ENCODE peak calls at places on chromosomes 7 and 10, in five cellular contexts. One of them, this sample, is unnamed.

GRCh38 chr10:112407696-112408095 is 33.8 kb downstream of the ACSL5 start:
- DNase-seq in SK-N-SH: no peak
- DNase-seq in colonic mucosa: no peak
- DNase-seq in GM06990: no peak
- DNase-seq in IMR-90: no peak
- DNase-seq in this sample: no peak

GRCh38 chr10:132468201-132468600 is 69.4 kb upstream of the INPP5A start:
- DNase-seq in SK-N-SH: no peak
- DNase-seq in colonic mucosa: no peak
- DNase-seq in GM06990: no peak
- DNase-seq in IMR-90: no peak
- DNase-seq in this sample: no peak

GRCh38 chr7:125257617-125258016 is 328.0 kb upstream of the POT1 start:
- DNase-seq in SK-N-SH: no peak
- DNase-seq in colonic mucosa: no peak
- DNase-seq in GM06990: no peak
- DNase-seq in IMR-90: no peak
- DNase-seq in this sample: no peak

GRCh38 chr7:55065079-55065478 is 46.3 kb downstream of the EGFR start:
- DNase-seq in SK-N-SH: no peak
- DNase-seq in colonic mucosa: no peak
- DNase-seq in GM06990: no peak
- DNase-seq in IMR-90: peak; percentile 99
- DNase-seq in this sample: peak; percentile 98

GRCh38 chr10:21281765-21282484 is 243.6 kb downstream of the SKIDA1 start:
- DNase-seq in SK-N-SH: no peak
- DNase-seq in colonic mucosa: no peak
- DNase-seq in GM06990: no peak
- DNase-seq in IMR-90: no peak
- DNase-seq in this sample: no peak

GRCh38 chr10:31075434-31075833 is 43.8 kb upstream of the ZNF438 start:
- DNase-seq in SK-N-SH: no peak
- DNase-seq in colonic mucosa: no peak
- DNase-seq in GM06990: no peak
- DNase-seq in IMR-90: peak; percentile 96
- DNase-seq in this sample: peak; percentile 89

GRCh38 chr10:6034371-6034770 is 27.8 kb downstream of the IL2RA start:
- DNase-seq in SK-N-SH: no peak
- DNase-seq in colonic mucosa: no peak
- DNase-seq in GM06990: no peak
- DNase-seq in IMR-90: no peak
- DNase-seq in this sample: no peak

GRCh38 chr10:29608062-29608461 is 26.7 kb downstream of the SVIL start:
- DNase-seq in SK-N-SH: no peak
- DNase-seq in colonic mucosa: no peak
- DNase-seq in GM06990: no peak
- DNase-seq in IMR-90: no peak
- DNase-seq in this sample: no peak

GRCh38 chr10:79948976-79949722 is at the start of gene SFTPD:
- DNase-seq in SK-N-SH: no peak
- DNase-seq in colonic mucosa: no peak
- DNase-seq in GM06990: no peak
- DNase-seq in IMR-90: no peak
- DNase-seq in this sample: no peak

GRCh38 chr10:42734537-42734936 is 48.1 kb upstream of the BMS1 start:
- DNase-seq in SK-N-SH: no peak
- DNase-seq in colonic mucosa: no peak
- DNase-seq in GM06990: no peak
- DNase-seq in IMR-90: no peak
- DNase-seq in this sample: no peak

GRCh38 chr7:42426163-42426562 is 189.2 kb upstream of the GLI3 start:
- DNase-seq in SK-N-SH: no peak
- DNase-seq in colonic mucosa: no peak
- DNase-seq in GM06990: no peak
- DNase-seq in IMR-90: peak; percentile 21
- DNase-seq in this sample: no peak

GRCh38 chr7:47586925-47587324 is 5.0 kb upstream of the TNS3 start:
- DNase-seq in SK-N-SH: no peak
- DNase-seq in colonic mucosa: no peak
- DNase-seq in GM06990: no peak
- DNase-seq in IMR-90: no peak
- DNase-seq in this sample: no peak

GRCh38 chr10:85594239-85594638 is 772.4 kb downstream of the GRID1 start:
- DNase-seq in SK-N-SH: no peak
- DNase-seq in colonic mucosa: no peak
- DNase-seq in GM06990: no peak
- DNase-seq in IMR-90: no peak
- DNase-seq in this sample: no peak

GRCh38 chr7:120742370-120742769 is 115.6 kb downstream of the TSPAN12 start:
- DNase-seq in SK-N-SH: no peak
- DNase-seq in colonic mucosa: no peak
- DNase-seq in GM06990: no peak
- DNase-seq in IMR-90: no peak
- DNase-seq in this sample: no peak

GRCh38 chr7:149866817-149867447 is 6.8 kb upstream of the ATP6V0E2 start:
- DNase-seq in SK-N-SH: no peak
- DNase-seq in colonic mucosa: no peak
- DNase-seq in GM06990: no peak
- DNase-seq in IMR-90: peak; percentile 82
- DNase-seq in this sample: peak; percentile 18

GRCh38 chr7:103142494-103142893 is 6.4 kb downstream of the NAPEPLD start:
- DNase-seq in SK-N-SH: no peak
- DNase-seq in colonic mucosa: no peak
- DNase-seq in GM06990: no peak
- DNase-seq in IMR-90: no peak
- DNase-seq in this sample: no peak

GRCh38 chr7:128137096-128137655 is 103.9 kb upstream of the LEP start:
- DNase-seq in SK-N-SH: no peak
- DNase-seq in colonic mucosa: no peak
- DNase-seq in GM06990: no peak
- DNase-seq in IMR-90: peak; percentile 58
- DNase-seq in this sample: peak; percentile 53

GRCh38 chr10:119896061-119896655 is 3.6 kb downstream of the SEC23IP start:
- DNase-seq in SK-N-SH: no peak
- DNase-seq in colonic mucosa: peak; percentile 61
- DNase-seq in GM06990: no peak
- DNase-seq in IMR-90: peak; percentile 95
- DNase-seq in this sample: peak; percentile 76

GRCh38 chr10:86392723-86393094 is 26.1 kb upstream of the GRID1 start:
- DNase-seq in SK-N-SH: no peak
- DNase-seq in colonic mucosa: no peak
- DNase-seq in GM06990: no peak
- DNase-seq in IMR-90: no peak
- DNase-seq in this sample: no peak

GRCh38 chr7:113730309-113730955 is 188.4 kb downstream of the PPP1R3A start:
- DNase-seq in SK-N-SH: no peak
- DNase-seq in colonic mucosa: no peak
- DNase-seq in GM06990: no peak
- DNase-seq in IMR-90: peak; percentile 87
- DNase-seq in this sample: peak; percentile 68

GRCh38 chr10:43091846-43092245 is 15.0 kb downstream of the RET start:
- DNase-seq in SK-N-SH: no peak
- DNase-seq in colonic mucosa: no peak
- DNase-seq in GM06990: no peak
- DNase-seq in IMR-90: no peak
- DNase-seq in this sample: peak; percentile 15

GRCh38 chr10:96588601-96589419 is 2.0 kb upstream of the TM9SF3 start:
- DNase-seq in SK-N-SH: no peak
- DNase-seq in colonic mucosa: no peak
- DNase-seq in GM06990: peak; percentile 56
- DNase-seq in IMR-90: peak; percentile 47
- DNase-seq in this sample: no peak

GRCh38 chr7:34762769-34763168 is 104.8 kb downstream of the NPSR1 start:
- DNase-seq in SK-N-SH: no peak
- DNase-seq in colonic mucosa: no peak
- DNase-seq in GM06990: no peak
- DNase-seq in IMR-90: peak; percentile 0
- DNase-seq in this sample: peak; percentile 30

GRCh38 chr7:12633589-12633988 is 53.8 kb upstream of the ARL4A start:
- DNase-seq in SK-N-SH: no peak
- DNase-seq in colonic mucosa: no peak
- DNase-seq in GM06990: no peak
- DNase-seq in IMR-90: no peak
- DNase-seq in this sample: no peak

GRCh38 chr10:14543048-14543903 is 212.6 kb upstream of the FRMD4A start:
- DNase-seq in SK-N-SH: no peak
- DNase-seq in colonic mucosa: no peak
- DNase-seq in GM06990: no peak
- DNase-seq in IMR-90: no peak
- DNase-seq in this sample: peak; percentile 37

GRCh38 chr10:132138596-132138995 is 48.2 kb upstream of the DPYSL4 start:
- DNase-seq in SK-N-SH: no peak
- DNase-seq in colonic mucosa: no peak
- DNase-seq in GM06990: no peak
- DNase-seq in IMR-90: no peak
- DNase-seq in this sample: no peak

DNA sequence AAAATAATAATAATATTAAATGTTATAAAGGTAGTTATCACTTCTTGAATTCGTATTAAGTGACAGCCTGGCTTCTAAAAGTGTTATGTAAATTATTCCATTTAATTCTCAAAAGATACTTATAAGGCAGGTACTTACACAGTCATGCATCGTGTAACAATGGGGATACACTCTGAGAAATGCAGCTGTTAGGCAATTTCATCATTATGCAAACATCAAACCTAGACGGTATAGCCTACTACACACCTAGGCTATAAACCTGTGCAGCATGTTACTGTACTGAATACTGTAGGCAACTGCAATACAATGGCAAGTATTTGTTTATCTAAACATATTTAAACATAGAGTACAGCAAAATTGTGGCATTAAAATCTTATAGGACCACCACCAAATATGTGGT is 1.5 kb downstream of the IFIT1 start:
- DNase-seq in SK-N-SH: no peak
- DNase-seq in colonic mucosa: peak; percentile 1
- DNase-seq in GM06990: no peak
- DNase-seq in IMR-90: no peak
- DNase-seq in this sample: no peak
- H3K4me3 ChIP-seq in SK-N-SH: no peak overlapping the region
- H3K4me3 ChIP-seq in colonic mucosa: no peak overlapping the region
- H3K4me3 ChIP-seq in GM06990: peak overlapping the region; percentile 66
- H3K4me3 ChIP-seq in IMR-90: no peak overlapping the region
- H3K4me3 ChIP-seq in this sample: peak overlapping the region; percentile 62

GRCh38 chr7:88391247-88391646 is 84.6 kb upstream of the STEAP4 start:
- DNase-seq in SK-N-SH: no peak
- DNase-seq in colonic mucosa: no peak
- DNase-seq in GM06990: no peak
- DNase-seq in IMR-90: no peak
- DNase-seq in this sample: no peak

DNA sequence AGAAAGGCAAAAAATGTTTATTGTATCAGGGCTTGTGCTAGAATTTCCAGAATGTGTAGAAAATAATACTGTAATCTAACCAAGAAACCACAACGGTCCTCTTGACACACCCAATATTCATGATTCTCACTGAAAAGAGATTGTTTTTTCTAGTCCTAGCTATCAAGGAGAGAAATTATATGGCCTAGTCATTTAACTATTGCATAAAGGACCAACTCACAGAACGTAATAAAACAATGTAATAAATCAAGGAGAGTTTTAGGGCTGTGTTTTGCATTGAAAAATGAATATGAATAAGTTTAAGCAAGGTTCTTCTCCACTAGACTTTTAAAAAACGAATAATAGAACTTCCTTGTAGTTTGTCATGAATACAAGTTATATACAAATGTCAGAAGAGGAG is 80.1 kb upstream of the STEAP4 start:
- DNase-seq in SK-N-SH: no peak
- DNase-seq in colonic mucosa: no peak
- DNase-seq in GM06990: no peak
- DNase-seq in IMR-90: no peak
- DNase-seq in this sample: no peak
- TF ChIP-seq CTCF in SK-N-SH: no peak
- TF ChIP-seq CTCF in colonic mucosa: no peak
- TF ChIP-seq CTCF in GM06990: no peak
- TF ChIP-seq CTCF in IMR-90: no peak
- TF ChIP-seq CTCF in this sample: no peak

GRCh38 chr7:100169147-100169850 is 882 bp upstream of the GAL3ST4 start:
- DNase-seq in SK-N-SH: peak; percentile 32
- DNase-seq in colonic mucosa: no peak
- DNase-seq in GM06990: no peak
- DNase-seq in IMR-90: no peak
- DNase-seq in this sample: no peak

GRCh38 chr7:100171087-100171681 is 2.8 kb upstream of the GAL3ST4 start:
- DNase-seq in SK-N-SH: no peak
- DNase-seq in colonic mucosa: no peak
- DNase-seq in GM06990: no peak
- DNase-seq in IMR-90: no peak
- DNase-seq in this sample: no peak

GRCh38 chr7:100170111-100170897 is 1.9 kb upstream of the GAL3ST4 start:
- DNase-seq in SK-N-SH: peak; percentile 31
- DNase-seq in colonic mucosa: no peak
- DNase-seq in GM06990: no peak
- DNase-seq in IMR-90: no peak
- DNase-seq in this sample: no peak

GRCh38 chr7:100173806-100174495 is 3.2 kb downstream of the GPC2 start:
- DNase-seq in SK-N-SH: peak; percentile 24
- DNase-seq in colonic mucosa: no peak
- DNase-seq in GM06990: no peak
- DNase-seq in IMR-90: no peak
- DNase-seq in this sample: no peak

GRCh38 chr7:100171840-100172239 is 3.4 kb upstream of the GAL3ST4 start:
- DNase-seq in SK-N-SH: no peak
- DNase-seq in colonic mucosa: no peak
- DNase-seq in GM06990: no peak
- DNase-seq in IMR-90: no peak
- DNase-seq in this sample: no peak
- H3K4me3 ChIP-seq in SK-N-SH: no peak overlapping the region
- H3K4me3 ChIP-seq in colonic mucosa: peak overlapping the region; percentile 44
- H3K4me3 ChIP-seq in GM06990: peak overlapping the region; percentile 37
- H3K4me3 ChIP-seq in IMR-90: no peak overlapping the region
- H3K4me3 ChIP-seq in this sample: no peak overlapping the region

DNA sequence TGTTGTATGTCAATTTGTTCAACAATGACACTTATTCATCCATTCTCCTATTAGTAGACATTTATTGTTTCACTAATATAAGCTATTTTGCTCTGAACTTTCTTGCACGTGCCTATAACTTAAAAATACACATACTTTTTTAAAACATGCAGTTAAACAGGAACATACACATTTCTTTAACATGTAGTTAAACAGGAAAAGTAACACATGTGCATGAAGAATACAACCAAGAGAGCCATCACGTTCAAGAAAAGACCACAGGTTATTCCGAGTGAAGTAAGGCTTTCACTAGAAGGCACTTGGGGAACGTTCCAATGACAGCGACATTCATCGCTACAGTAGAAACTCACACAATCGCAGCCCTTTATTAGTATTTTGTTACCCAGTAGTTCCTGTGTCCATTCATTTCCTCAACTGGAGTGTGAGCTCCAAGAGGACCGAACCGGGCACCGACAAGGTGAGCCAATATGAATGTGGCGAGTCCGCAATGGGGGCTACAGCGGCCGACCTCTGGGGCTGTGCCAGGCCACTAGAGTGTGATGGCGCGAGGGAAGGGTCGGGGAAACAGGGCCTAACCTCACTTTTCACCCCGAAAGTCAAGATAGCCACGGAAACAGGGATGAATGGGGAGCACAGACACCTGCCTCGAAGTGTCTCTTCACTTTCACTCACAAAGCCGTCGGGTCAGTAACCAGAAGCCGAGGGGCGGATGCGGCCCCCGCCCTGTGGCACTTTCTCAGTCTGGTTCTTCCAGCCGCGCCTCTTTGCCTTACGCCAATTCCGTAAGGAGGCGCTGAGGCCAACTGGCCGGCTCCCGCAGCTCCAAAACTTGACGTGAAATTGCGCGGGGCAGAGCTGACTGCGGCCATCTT is 775 bp upstream of the SEPTIN7 start:
- DNase-seq in SK-N-SH: peak; percentile 85
- DNase-seq in colonic mucosa: peak; percentile 87
- DNase-seq in GM06990: peak; percentile 92
- DNase-seq in IMR-90: peak; percentile 82
- DNase-seq in this sample: peak; percentile 77
- TF ChIP-seq CTCF in SK-N-SH: no peak
- TF ChIP-seq CTCF in colonic mucosa: no peak
- TF ChIP-seq CTCF in GM06990: no peak
- TF ChIP-seq CTCF in IMR-90: no peak
- TF ChIP-seq CTCF in this sample: no peak